ENCODE peak calls at places on chromosomes 13 and 19, in six cellular contexts. L is GM23338, X is right atrium auricular region, I is suprapubic skin, U is mucosa of descending colon, H is Peyer's patch. S is an unnamed sample. For H3K36me3, the result is how much of the 10 kb centered on the place peaks cover.

GRCh38 chr19:18591735-18592385 is 3.3 kb downstream of the REX1BD start:
- DNase-seq in L (no peak), X (no peak), I (no peak), U (peak), H (no peak), S (peak)

GRCh38 chr19:8426283-8426682 is 13.2 kb downstream of the MARCHF2 start:
- DNase-seq in L (no peak), X (no peak), I (no peak), U (no peak), H (no peak), S (no peak)

GRCh38 chr13:23851106-23851505 is 38.1 kb downstream of the MIPEP start:
- DNase-seq in L (no peak), X (no peak), I (no peak), U (no peak), H (no peak), S (no peak)

GRCh38 chr19:57068921-57069697 is 50.7 kb upstream of the USP29 start:
- DNase-seq in L (peak), X (no peak), I (no peak), U (no peak), H (no peak), S (peak)

GRCh38 chr13:65497265-65497664 is 1732.9 kb downstream of the PCDH9 start:
- DNase-seq in L (no peak), X (no peak), I (no peak), U (no peak), H (no peak), S (no peak)

GRCh38 chr13:102484329-102484728 is 82.5 kb upstream of the FGF14 start:
- DNase-seq in L (peak), X (no peak), I (no peak), U (no peak), H (no peak), S (peak)

GRCh38 chr13:94020426-94020825 is 459.1 kb downstream of the DCT start:
- DNase-seq in L (no peak), X (no peak), I (no peak), U (no peak), H (no peak), S (peak)

GRCh38 chr19:7483720-7484201 is 5.1 kb downstream of the PEX11G start:
- DNase-seq in L (no peak), X (no peak), I (no peak), U (no peak), H (peak), S (peak)

GRCh38 chr13:105979586-105979985 is 555.9 kb downstream of the EFNB2 start:
- DNase-seq in L (no peak), X (no peak), I (no peak), U (peak), H (peak), S (peak)

GRCh38 chr19:46076031-46076880 is 35.5 kb upstream of the IGFL4 start:
- DNase-seq in L (peak), X (no peak), I (no peak), U (no peak), H (no peak), S (no peak)

GRCh38 chr19:46080561-46080960 is 39.8 kb upstream of the IGFL4 start:
- DNase-seq in L (no peak), X (no peak), I (no peak), U (no peak), H (no peak), S (no peak)

GRCh38 chr19:46073268-46073922 is 32.6 kb upstream of the IGFL4 start:
- DNase-seq in L (no peak), X (no peak), I (no peak), U (no peak), H (no peak), S (no peak)

GRCh38 chr19:46077815-46078167 is 37.0 kb upstream of the IGFL4 start:
- DNase-seq in L (no peak), X (no peak), I (no peak), U (no peak), H (no peak), S (no peak)

DNA sequence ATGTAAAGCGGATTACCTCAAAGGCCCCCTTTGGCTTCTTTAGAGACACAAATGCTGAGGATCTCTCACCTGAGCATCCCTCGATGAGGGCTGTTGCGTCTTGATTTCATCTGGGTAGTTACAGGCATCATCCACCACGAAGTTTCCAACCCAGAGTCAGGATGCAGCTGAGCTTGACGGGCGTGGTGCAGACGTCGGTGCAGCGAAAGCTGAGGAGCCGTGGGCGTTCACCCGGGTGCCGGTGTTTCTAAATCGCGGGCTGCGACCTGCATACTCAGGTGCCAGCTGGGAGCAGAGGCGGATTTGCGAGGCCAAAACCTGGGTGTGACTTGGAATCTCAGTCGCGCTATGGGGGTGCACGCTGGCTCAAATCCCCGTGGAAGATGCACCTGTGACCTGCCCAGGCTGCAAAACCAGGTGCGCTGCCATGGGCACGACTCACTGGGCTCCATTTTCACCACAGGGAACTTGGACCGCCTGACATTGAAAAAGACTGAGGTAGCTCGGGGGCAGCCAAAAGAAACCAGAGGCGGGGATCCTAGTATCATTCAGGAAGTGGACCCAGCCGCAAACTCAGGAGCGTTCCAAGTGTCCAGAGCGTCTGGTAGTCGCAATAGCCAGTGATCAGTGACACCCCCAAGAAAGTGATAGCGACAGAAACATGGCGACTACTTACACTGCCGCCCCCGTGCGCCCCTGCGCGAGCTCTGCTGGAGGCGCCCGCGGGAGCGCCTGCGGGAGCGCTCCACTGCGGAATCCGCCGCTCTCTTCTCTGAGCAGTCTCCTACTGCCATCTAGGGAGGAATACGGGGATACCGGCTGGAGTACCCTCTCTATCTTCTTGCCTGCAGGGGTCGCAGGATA is 36.4 kb upstream of the IGFL4 start:
- DNase-seq in L (peak), X (no peak), I (no peak), U (peak), H (peak), S (peak)
- TF ChIP-seq CTCF in L (peak), X (peak), I (peak), U (no peak), H (peak), S (peak)

GRCh38 chr19:49857834-49858590 is 7.1 kb downstream of the PTOV1 start:
- DNase-seq in L (no peak), X (no peak), I (no peak), U (peak), H (no peak), S (no peak)
- H3K36me3 ChIP-seq in L (under half), X (half or more), I (half or more), U (under half), H (under half), S (half or more)

GRCh38 chr13:47480121-47480520 is 521.0 kb downstream of the SUCLA2 start:
- DNase-seq in L (no peak), X (no peak), I (no peak), U (no peak), H (no peak), S (no peak)
- TF ChIP-seq CTCF in L (no peak), X (no peak), I (no peak), U (no peak), H (no peak), S (no peak)

GRCh38 chr19:31144069-31144468 is 205.2 kb downstream of the TSHZ3 start:
- DNase-seq in L (no peak), X (no peak), I (no peak), U (no peak), H (no peak), S (no peak)

GRCh38 chr19:31141301-31141700 is 207.9 kb downstream of the TSHZ3 start:
- DNase-seq in L (no peak), X (no peak), I (no peak), U (no peak), H (no peak), S (no peak)

GRCh38 chr19:31138077-31138476 is 211.2 kb downstream of the TSHZ3 start:
- DNase-seq in L (no peak), X (no peak), I (no peak), U (no peak), H (no peak), S (no peak)

GRCh38 chr19:31140717-31141116 is 208.5 kb downstream of the TSHZ3 start:
- DNase-seq in L (no peak), X (no peak), I (no peak), U (no peak), H (no peak), S (peak)

DNA sequence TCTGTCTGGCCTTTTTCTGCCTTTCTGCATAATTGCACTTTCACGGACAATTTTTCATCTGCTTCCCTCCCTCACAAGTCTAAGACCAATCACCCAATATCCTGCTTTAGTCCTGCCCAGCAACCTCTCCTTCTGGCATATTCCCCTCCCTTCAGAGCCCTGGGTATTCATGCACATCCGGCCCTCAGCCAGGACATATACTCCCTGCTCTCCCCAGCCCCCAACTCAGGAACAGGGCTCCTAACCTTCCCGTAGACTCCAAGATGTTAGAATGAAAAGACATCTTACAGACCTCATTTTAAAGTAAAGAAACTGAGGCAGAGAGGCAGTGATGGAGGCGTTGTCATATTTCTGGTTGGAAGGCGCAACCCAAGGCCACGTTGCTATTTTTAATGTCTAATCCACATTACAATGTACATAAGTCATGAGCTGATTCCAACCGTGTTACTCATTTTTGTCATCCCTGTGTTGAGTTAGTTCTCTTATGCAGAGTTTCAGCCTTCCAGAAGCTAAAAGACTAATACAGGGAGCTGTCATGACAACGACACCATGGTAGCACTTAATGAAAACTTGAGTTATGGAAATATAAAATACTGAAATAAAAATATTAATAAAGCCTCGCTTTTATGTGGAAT is 209.2 kb downstream of the TSHZ3 start:
- DNase-seq in L (no peak), X (no peak), I (no peak), U (no peak), H (no peak), S (peak)
- H3K36me3 ChIP-seq in L (under half), X (under half), I (under half), U (under half), H (under half), S (under half)